ENCODE peak calls at places on chromosomes 4 and X, in eight cellular contexts. A, L, I, B, F, N, T and R are unnamed samples.

GRCh38 chrX:84865113-84865512 is 138.6 kb upstream of the APOOL start:
- DNase-seq in B (no peak), A (no peak), T (no peak), I (no peak), L (no peak), N (no peak), F (no peak), R (no peak)

GRCh38 chrX:86137071-86137470 is 11.2 kb upstream of the DACH2 start:
- DNase-seq in N (no peak), T (no peak), A (no peak), L (peak), B (no peak), I (no peak), F (no peak), R (no peak)

GRCh38 chr4:181821039-181822004 is 421.9 kb upstream of the TENM3 start:
- DNase-seq in F (no peak), L (peak), N (no peak), T (no peak), I (no peak), B (no peak), A (no peak), R (no peak)

GRCh38 chr4:187493661-187494060 is 501.9 kb upstream of the ZFP42 start:
- DNase-seq in F (no peak), L (no peak), A (no peak), N (no peak), B (no peak), T (no peak), I (no peak), R (no peak)

GRCh38 chr4:828641-829271 is 2.8 kb upstream of the CPLX1 start:
- DNase-seq in L (no peak), A (no peak), N (no peak), F (no peak), T (peak), I (no peak), B (peak), R (no peak)

GRCh38 chr4:88690355-88690754 is 7.3 kb downstream of the NAP1L5 start:
- DNase-seq in N (no peak), F (no peak), A (no peak), I (no peak), T (peak), L (peak), B (no peak), R (peak)

GRCh38 chr4:85127653-85128052 is 161.2 kb upstream of the WDFY3 start:
- DNase-seq in A (no peak), L (no peak), B (no peak), N (no peak), T (peak), F (no peak), I (no peak), R (peak)

GRCh38 chrX:106791495-106791894 is 11.0 kb upstream of the TBC1D8B start:
- DNase-seq in F (no peak), L (peak), B (no peak), T (no peak), N (no peak), A (no peak), I (no peak), R (peak)

GRCh38 chr4:73836373-73837269 is at the start of gene CXCL6:
- DNase-seq in I (no peak), A (no peak), L (no peak), N (no peak), F (peak), T (no peak), B (peak), R (no peak)

GRCh38 chr4:104625706-104626105 is 131.0 kb upstream of the CXXC4 start:
- DNase-seq in L (no peak), B (no peak), T (no peak), F (no peak), N (no peak), I (no peak), A (no peak), R (no peak)

GRCh38 chrX:33987458-33987857 is 144.7 kb downstream of the FAM47A start:
- DNase-seq in F (no peak), B (no peak), T (no peak), A (no peak), I (no peak), N (no peak), L (no peak), R (no peak)

GRCh38 chrX:32137525-32137924 is 1065.7 kb upstream of the FTHL17 start:
- DNase-seq in L (no peak), T (peak), F (no peak), A (peak), I (no peak), B (no peak), N (no peak), R (peak)

GRCh38 chrX:40100141-40100536 is 2.4 kb upstream of the BCOR start:
- DNase-seq in T (peak), N (no peak), A (no peak), I (no peak), B (no peak), F (no peak), L (no peak), R (peak)

GRCh38 chrX:40097492-40098263 is at the start of gene BCOR:
- DNase-seq in L (peak), I (peak), N (peak), B (peak), A (peak), F (peak), T (peak), R (peak)

GRCh38 chrX:40100537-40101429 is 3.0 kb upstream of the BCOR start:
- DNase-seq in N (no peak), B (no peak), I (no peak), T (no peak), A (no peak), L (no peak), F (no peak), R (no peak)

GRCh38 chrX:40098264-40099045 is 697 bp upstream of the BCOR start:
- DNase-seq in T (peak), L (no peak), F (no peak), N (no peak), A (no peak), I (no peak), B (peak), R (peak)

DNA sequence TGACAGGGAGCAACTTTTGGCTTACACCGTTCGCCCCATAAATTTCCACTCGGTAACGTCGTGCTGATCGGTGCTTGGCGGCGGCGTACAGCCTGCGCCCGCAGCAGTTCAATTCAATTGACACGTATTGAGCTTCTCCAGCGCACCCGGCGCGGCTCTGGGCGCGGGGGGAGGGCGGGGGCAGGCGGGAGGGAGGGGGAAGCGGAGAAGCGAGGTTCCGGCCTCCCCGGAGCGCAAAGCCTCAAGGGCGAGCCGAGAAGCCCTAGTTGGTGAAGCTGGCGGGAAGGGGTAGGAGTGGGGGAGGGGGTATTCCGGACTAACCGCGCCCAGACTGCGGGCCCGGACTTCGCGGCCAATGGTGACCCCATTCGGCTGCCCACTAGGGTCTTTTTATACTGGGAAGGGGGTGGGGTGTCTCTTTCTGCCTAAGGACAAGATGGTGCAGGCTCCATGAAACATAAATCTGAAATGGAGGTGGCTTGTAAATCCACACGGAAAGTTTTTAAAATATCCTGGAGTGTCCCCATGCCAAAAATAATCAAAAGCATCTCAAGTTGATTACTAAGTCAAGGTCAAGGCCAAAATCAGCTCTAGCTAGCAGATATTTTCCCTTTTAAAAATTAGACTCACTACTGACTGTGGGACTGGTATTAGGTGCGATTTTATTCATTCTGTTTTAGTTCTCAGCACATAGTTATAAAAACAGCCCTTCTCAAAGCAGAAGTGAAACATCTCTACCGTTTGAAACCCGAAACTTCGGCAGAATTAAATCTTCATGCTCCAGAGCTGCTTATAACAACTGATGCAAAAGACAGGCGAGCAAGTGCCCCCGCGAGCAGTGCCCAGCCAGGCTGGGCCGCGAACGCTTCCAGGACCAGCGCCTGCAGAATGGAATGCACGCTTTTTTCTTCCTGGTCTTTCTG is 1.5 kb upstream of the BCOR start:
- DNase-seq in T (peak), F (peak), N (no peak), A (no peak), L (no peak), B (peak), I (no peak), R (peak)
- TF ChIP-seq POLR2A in T (no peak), F (no peak), N (no peak), A (no peak), L (no peak), B (no peak), I (no peak), R (no peak)

GRCh38 chrX:154094833-154095232 is 2.7 kb downstream of the MECP2 start:
- DNase-seq in B (no peak), N (no peak), T (no peak), L (no peak), F (no peak), I (no peak), A (no peak), R (no peak)

GRCh38 chrX:154097003-154097596 is 417 bp downstream of the MECP2 start:
- DNase-seq in L (peak), I (peak), N (peak), A (peak), F (peak), T (peak), B (peak), R (peak)

GRCh38 chrX:154098551-154098950 is 1.0 kb upstream of the MECP2 start:
- DNase-seq in B (no peak), A (no peak), F (no peak), N (no peak), L (no peak), T (no peak), I (no peak), R (no peak)

GRCh38 chrX:154097597-154098541 is at the start of gene MECP2:
- DNase-seq in T (peak), F (peak), I (peak), A (peak), L (peak), B (peak), N (peak), R (peak)

DNA sequence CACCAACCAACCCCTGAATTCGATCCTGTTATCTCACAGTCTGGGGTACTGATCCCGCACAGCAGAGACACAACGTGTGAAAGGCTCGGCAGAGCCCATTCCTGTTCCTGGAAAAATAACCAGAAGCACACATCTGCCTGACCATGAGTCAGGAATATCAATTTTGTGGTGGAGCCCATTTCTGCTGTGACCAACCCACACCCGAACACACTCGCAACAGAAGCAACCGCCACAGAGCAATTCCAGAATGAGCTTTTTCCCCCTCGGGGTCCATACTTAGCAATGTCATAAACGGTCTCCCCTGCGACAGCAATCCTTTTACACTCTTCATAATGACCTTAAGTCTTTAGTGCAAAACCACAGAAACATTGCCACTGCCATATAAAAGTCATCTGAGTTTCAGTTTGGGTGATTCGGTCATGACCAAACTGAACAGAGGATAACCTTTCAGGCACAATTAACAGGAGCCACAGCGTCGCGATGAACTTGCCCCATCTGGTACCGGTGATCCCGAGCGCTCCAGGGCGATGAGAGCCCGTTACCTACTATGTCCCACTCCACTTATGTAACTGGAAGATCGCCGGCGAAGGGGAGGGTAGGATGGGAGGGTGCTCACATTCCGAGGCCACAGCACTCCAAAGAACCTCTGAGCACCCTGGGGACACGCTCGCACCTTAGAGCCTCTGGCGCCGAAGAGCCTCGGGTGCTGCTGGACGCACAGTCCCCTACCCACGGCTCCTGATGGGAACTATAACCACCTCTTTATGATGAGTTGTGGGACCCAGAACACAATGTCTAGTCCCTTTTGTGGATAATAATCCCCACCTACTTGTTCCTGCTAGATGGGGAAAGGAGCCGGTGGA is 1.1 kb downstream of the MECP2 start:
- DNase-seq in A (no peak), B (peak), T (no peak), F (no peak), L (peak), N (no peak), I (no peak), R (peak)
- TF ChIP-seq POLR2A in A (no peak), B (no peak), T (no peak), F (no peak), L (no peak), N (no peak), I (no peak), R (peak)

GRCh38 chr4:152382057-152382785 is 153.7 kb downstream of the FBXW7 start:
- DNase-seq in N (no peak), L (peak), F (peak), A (no peak), I (no peak), T (no peak), B (no peak), R (no peak)
- TF ChIP-seq POLR2A in N (no peak), L (no peak), F (no peak), A (no peak), I (no peak), T (no peak), B (no peak), R (no peak)

GRCh38 chr4:151099226-151099975 is at the start of gene RPS3A:
- DNase-seq in F (peak), L (peak), A (peak), B (peak), I (peak), T (peak), N (peak), R (peak)
- TF ChIP-seq POLR2A in F (no peak), L (peak), A (peak), B (no peak), I (peak), T (peak), N (no peak), R (peak)

GRCh38 chr4:153153339-153153851 is 50.8 kb upstream of the TRIM2 start:
- DNase-seq in B (peak), L (peak), I (no peak), A (no peak), T (peak), F (peak), N (peak), R (peak)
- TF ChIP-seq POLR2A in B (no peak), L (no peak), I (no peak), A (no peak), T (peak), F (no peak), N (no peak), R (peak)

GRCh38 chrX:43573441-43574015 is 82.6 kb upstream of the MAOA start:
- DNase-seq in F (no peak), N (no peak), I (no peak), A (no peak), T (no peak), L (no peak), B (no peak), R (no peak)
- TF ChIP-seq POLR2A in F (no peak), N (no peak), I (no peak), A (no peak), T (no peak), L (no peak), B (no peak), R (no peak)

GRCh38 chrX:130110379-130111219 is at the start of gene ELF4:
- DNase-seq in N (no peak), A (no peak), T (peak), B (peak), L (peak), I (no peak), F (peak), R (peak)
- TF ChIP-seq POLR2A in N (no peak), A (no peak), T (no peak), B (no peak), L (no peak), I (no peak), F (no peak), R (no peak)

DNA sequence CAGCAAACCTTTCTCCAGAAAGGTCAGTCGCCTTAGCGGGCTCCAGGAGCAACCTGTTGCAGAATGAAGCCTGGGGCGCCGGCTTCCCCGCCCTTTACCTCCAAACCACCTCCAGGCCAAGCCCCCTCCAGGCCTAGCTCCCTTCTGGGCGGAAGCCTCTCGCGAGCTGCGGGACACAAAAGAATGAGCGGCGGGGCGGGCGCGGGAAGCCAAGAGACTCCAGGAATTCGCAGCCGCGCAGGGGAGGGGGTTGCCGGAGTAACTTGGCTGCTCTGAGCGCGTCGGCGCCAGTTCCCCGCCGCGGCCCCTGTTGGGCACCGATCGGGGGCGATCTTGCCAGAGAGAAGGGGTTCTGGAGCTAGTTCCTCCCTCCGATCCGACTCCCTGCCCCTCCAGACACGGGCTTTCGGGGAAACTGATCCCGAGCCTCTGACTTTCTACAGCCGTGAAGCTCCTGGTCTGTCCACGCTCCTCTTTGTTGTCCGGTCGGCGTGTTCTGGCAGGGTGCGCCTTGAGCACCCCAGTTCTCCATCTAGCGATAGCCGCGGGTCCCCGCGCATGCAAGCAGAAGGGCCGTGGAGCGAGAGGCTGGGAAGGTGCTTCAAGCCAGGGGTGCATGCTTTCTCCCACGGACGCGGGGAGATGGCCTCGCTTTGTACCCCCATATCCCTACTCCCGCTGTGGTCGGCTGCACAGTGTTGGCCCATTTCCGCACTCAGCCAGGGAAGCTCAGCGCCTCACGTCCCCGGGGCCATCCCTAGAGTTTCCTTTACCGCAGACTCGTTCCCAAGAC is 1.2 kb downstream of the PROM1 start:
- DNase-seq in L (no peak), B (peak), A (no peak), F (no peak), I (peak), N (no peak), T (peak), R (no peak)
- TF ChIP-seq POLR2A in L (no peak), B (no peak), A (no peak), F (no peak), I (no peak), N (no peak), T (no peak), R (no peak)